ENCODE peak calls at places on chromosomes 13 and 19, in eight cellular contexts. Y is fibroblast of lung, F is aorta, W is ascending aorta, K is heart right ventricle, H is GM12865, S is foreskin fibroblast, T is thyroid gland. G is an unnamed sample.

GRCh38 chr13:104809483-104809882 is 1726.0 kb downstream of the EFNB2 start:
- DNase-seq in Y (peak), F (no peak), W (no peak), K (no peak), H (no peak), S (no peak), T (no peak), G (no peak)

GRCh38 chr19:32859591-32859990 is 10.0 kb downstream of the SLC7A9 start:
- DNase-seq in Y (no peak), F (no peak), W (no peak), K (no peak), H (no peak), S (no peak), T (no peak), G (no peak)

GRCh38 chr19:21586341-21587116 is 81.1 kb downstream of the ZNF429 start:
- DNase-seq in Y (no peak), F (no peak), W (no peak), K (no peak), H (no peak), S (no peak), T (peak), G (no peak)

GRCh38 chr19:15640294-15640903 is at the start of gene CYP4F3:
- DNase-seq in Y (no peak), F (peak), W (no peak), K (peak), H (no peak), S (no peak), T (peak), G (no peak)

GRCh38 chr13:113098163-113098732 is 7.3 kb upstream of the F7 start:
- DNase-seq in Y (peak), F (no peak), W (no peak), K (no peak), H (no peak), S (peak), T (no peak), G (peak)

GRCh38 chr13:112702341-112702982 is 12.6 kb downstream of the ATP11A start:
- DNase-seq in Y (no peak), F (no peak), W (peak), K (no peak), H (no peak), S (no peak), T (no peak), G (no peak)

GRCh38 chr13:23695711-23696512 is 125.7 kb downstream of the TNFRSF19 start:
- DNase-seq in Y (no peak), F (peak), W (no peak), K (peak), H (peak), S (no peak), T (peak), G (no peak)

GRCh38 chr19:14149509-14149994 is 13.2 kb upstream of the ASF1B start:
- DNase-seq in Y (peak), F (peak), W (peak), K (peak), H (peak), S (no peak), T (peak), G (no peak)

DNA sequence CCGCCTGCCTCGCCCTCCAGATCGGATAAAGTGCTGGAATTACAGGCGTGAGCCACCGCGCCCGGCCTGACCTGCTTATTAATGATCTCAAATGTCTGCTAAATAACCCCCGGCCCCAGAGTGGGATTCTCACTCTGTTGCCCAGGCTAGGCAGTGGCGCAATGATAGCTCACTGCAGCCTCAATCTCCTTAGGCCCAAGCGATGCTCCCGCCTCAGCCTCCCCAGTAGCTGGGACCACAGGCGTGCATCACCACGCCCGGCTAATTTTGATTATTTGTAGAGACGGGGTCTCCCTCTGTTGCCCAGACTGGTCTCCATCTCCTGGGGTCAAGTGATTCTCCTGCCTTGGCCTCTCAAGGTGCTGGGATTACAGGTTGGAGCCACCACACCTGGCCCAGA is 626 bp upstream of the ATP5F1D start:
- DNase-seq in Y (no peak), F (no peak), W (no peak), K (no peak), H (no peak), S (no peak), T (no peak), G (no peak)
- H3K4me3 ChIP-seq in Y (no peak), F (no peak), W (peak), K (peak), H (peak), S (peak), T (no peak), G (peak)

GRCh38 chr19:2288743-2289713 is 7.1 kb upstream of the PEAK3 start:
- DNase-seq in Y (no peak), F (no peak), W (no peak), K (no peak), H (no peak), S (no peak), T (no peak), G (no peak)
- H3K4me3 ChIP-seq in Y (no peak), F (no peak), W (no peak), K (no peak), H (peak), S (no peak), T (no peak), G (no peak)

GRCh38 chr19:29662278-29662603 is 3.0 kb upstream of the PLEKHF1 start:
- DNase-seq in Y (no peak), F (no peak), W (no peak), K (no peak), H (no peak), S (no peak), T (no peak), G (no peak)
- H3K4me3 ChIP-seq in Y (peak), F (no peak), W (no peak), K (peak), H (no peak), S (peak), T (no peak), G (no peak)

DNA sequence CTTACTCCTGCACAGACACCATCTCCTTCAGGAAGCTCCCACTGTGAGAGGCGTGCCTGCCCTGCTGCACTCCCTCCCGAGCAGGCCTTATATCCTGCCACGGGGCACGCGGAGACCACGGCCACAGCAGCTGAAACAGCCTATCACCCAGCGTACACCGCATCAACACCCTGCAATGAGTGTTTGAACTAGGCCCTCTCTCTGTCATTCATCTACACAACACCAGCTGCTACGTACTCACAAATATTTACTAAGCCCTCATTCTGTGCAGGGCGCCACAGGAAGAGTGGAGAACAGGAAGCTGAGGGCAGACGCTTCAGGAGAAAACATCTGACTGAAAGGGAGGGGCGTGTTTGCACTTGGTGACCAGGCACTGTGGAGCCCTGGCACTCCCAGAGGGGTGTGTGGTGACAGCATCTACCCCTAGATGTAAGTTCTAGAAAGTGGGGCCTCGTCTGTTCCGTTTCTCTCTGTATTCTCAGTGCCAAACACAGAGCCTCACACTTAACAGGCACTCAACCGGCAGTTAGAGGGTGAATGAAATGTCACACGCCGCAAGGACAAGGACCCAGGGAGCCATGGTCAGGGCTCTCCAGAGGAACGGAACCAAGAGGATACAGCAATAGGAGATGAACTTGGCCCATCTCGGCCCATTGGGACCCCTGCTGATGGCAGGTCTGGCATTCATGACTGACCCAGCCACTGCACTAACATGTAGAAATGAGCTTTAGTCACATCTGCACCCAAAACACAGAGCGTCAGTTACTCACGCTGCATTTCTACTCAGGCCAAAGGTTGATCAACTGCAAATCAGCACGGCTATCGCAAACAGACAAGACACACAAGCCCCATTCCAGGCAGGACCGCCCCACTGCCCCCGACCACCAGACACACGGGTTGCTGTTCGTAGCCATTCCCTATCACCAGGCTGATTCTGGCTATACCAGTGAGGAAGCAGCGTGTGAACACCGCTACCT is 15.7 kb downstream of the RANBP3 start:
- DNase-seq in Y (peak), F (peak), W (no peak), K (no peak), H (no peak), S (no peak), T (peak), G (no peak)
- H3K4me3 ChIP-seq in Y (no peak), F (no peak), W (no peak), K (peak), H (no peak), S (no peak), T (no peak), G (no peak)

DNA sequence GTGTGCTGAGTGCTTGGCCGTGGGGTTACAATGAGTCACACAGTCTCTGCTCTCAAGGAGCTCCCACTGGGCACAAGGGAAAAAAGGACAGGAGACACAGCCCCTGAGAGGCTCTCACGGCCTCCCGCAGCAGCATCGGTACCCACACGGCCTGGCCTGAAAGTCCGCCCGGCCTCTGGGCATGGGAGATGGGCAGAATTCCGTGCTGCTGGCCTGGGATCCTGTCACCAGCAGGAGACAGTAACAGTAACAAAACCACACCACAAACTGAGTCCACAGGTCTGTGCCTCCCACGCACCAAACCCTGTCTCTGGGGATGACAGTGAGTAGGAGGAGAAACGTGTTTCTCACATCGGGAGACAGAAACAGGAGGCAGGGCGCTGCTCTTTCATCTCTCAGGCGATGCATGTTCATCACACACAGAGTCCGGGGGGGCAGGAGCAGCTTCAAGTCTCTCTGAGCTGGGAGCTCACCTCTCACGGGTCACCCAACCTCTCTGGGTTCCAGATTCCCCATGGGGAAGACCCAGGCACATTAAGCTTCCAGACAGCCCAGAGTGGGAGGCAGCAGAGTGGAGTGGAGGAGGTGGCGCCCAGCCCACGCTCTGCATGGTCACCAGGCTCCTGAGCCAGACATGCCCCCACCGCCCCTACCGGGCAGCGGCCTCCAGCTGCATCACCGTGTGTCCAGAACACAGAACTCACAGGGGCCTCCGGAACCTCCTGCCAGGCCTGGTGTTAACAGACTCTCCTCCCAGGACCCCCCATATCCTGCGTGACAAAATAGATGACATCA is 124.7 kb upstream of the VSTM2B start:
- DNase-seq in Y (no peak), F (no peak), W (no peak), K (no peak), H (peak), S (no peak), T (no peak), G (no peak)
- H3K4me3 ChIP-seq in Y (no peak), F (no peak), W (no peak), K (no peak), H (no peak), S (no peak), T (no peak), G (no peak)

GRCh38 chr13:68588623-68589022 is 1358.5 kb upstream of the PCDH9 start:
- DNase-seq in Y (no peak), F (no peak), W (no peak), K (no peak), H (peak), S (no peak), T (no peak), G (no peak)

GRCh38 chr13:68584776-68585175 is 1354.6 kb upstream of the PCDH9 start:
- DNase-seq in Y (no peak), F (no peak), W (no peak), K (no peak), H (no peak), S (no peak), T (no peak), G (no peak)
- H3K4me3 ChIP-seq in Y (no peak), F (no peak), W (no peak), K (no peak), H (no peak), S (no peak), T (no peak), G (no peak)

DNA sequence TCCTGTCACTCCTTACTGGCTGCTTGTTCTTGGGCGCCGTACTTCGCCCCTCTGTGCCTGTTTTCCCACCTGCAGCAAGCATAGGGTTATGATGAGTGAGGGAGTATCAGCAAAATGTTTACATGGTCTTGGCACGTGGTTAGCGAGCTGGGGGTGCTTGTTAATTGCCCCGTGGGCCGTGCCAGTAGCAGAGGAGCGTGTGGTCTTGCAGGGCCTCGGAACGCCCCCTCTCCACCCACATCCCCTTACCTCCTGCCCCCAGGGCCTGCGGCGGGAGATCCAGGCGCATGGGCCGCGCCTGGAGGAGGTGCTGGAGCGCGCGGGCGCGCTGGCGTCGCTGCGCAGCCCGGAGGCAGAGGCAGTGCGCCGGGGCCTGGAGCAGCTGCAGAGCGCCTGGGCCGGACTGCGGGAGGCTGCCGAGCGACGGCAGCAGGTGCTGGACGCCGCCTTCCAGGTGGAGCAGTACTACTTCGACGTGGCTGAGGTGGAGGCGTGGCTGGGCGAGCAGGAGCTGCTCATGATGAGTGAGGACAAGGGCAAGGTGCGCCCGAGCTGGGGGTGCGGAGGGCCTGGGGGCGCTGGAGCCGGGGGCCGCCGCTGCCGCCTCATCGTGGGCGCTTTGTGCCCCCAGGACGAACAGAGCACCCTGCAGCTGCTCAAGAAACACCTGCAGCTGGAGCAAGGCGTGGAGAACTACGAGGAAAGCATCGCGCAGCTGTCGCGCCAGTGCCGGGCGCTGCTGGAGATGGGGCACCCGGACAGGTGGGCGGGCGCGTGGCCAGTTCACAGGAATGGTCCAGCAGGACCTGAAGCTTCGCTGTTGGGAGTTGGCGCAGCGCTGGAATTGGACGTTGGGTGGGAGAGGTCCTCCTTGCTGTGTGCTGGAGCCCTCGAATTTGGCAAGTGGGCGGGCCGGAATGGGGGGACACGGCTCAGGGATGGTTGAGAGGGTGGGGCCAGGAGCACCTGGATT is 22.5 kb upstream of the SHKBP1 start:
- DNase-seq in Y (no peak), F (no peak), W (no peak), K (no peak), H (no peak), S (no peak), T (no peak), G (no peak)
- H3K4me3 ChIP-seq in Y (no peak), F (no peak), W (no peak), K (no peak), H (no peak), S (no peak), T (no peak), G (no peak)

DNA sequence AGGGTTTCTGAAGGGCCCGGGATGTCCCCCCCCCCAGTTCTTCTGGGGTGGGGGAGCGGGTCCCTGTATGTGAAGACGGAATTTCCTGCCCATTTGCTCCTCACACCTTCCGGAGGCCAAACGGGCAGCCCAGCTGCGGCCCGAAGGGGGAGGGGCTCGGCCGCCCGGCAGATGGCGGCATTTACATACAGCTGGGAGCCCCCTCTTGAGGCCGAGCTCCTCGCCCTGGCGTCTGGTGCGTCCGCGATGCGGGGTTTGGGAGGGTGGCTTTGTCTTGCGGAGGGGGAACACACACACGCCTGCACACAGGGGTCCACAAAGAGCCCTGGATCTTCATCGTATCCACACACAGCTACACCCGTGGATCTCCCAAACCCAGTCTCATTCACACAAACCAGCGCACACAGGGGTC is 891 bp upstream of the DLL3 start:
- DNase-seq in Y (peak), F (peak), W (no peak), K (no peak), H (peak), S (no peak), T (peak), G (no peak)
- H3K4me3 ChIP-seq in Y (no peak), F (no peak), W (no peak), K (no peak), H (no peak), S (peak), T (no peak), G (peak)

DNA sequence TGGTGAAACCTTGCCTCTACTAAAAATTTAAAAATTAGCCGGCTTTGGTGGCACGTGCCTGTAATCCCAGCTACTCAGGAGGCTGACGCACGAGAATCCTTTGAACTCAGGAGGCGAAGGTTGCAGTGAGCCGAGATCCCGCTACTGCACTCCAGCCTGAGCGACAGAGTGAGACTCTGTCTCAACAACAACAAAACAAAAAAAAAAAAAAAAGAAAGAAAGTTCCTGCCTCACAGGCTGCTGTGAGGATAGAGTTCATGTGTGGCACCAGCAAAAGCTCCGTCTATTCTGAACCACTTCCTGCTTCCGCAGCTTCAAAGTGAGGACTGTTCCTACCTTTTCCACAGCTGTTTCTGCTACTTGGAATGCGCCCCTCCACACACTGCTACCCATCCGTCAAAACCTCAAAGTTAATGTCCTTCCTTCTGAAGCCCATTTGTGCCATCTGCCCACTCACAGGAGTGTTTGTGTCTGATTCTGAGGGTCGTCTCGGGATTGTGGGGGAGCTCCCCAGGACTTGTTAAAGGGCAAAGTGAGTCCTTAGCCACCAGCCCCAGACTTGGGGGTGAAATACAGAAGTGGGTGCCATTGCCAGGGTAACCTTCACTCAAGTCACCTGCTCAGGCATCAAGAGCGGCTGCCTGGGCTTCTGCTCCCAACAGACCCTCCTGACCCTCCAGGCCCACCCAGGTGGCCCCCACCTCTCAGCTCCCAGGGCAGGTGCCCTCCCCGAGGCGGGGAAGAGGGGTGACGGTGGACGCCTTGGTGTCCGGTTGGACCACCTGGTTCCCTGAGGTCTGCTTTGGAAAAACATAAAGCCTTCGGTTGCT is 2.9 kb downstream of the MFSD12 start:
- DNase-seq in Y (no peak), F (no peak), W (no peak), K (no peak), H (peak), S (no peak), T (no peak), G (no peak)
- H3K4me3 ChIP-seq in Y (no peak), F (no peak), W (no peak), K (no peak), H (peak), S (no peak), T (no peak), G (no peak)

GRCh38 chr13:80000679-80001509 is 340.0 kb downstream of the SPRY2 start:
- DNase-seq in Y (peak), F (no peak), W (no peak), K (no peak), H (no peak), S (no peak), T (no peak), G (no peak)

GRCh38 chr13:79999601-80000000 is 341.3 kb downstream of the SPRY2 start:
- DNase-seq in Y (no peak), F (no peak), W (no peak), K (no peak), H (no peak), S (no peak), T (no peak), G (no peak)

GRCh38 chr13:79995334-79995733 is 345.6 kb downstream of the SPRY2 start:
- DNase-seq in Y (peak), F (no peak), W (no peak), K (no peak), H (no peak), S (peak), T (no peak), G (peak)

GRCh38 chr13:79998386-79998785 is 342.5 kb downstream of the SPRY2 start:
- DNase-seq in Y (no peak), F (no peak), W (no peak), K (peak), H (no peak), S (no peak), T (no peak), G (no peak)

DNA sequence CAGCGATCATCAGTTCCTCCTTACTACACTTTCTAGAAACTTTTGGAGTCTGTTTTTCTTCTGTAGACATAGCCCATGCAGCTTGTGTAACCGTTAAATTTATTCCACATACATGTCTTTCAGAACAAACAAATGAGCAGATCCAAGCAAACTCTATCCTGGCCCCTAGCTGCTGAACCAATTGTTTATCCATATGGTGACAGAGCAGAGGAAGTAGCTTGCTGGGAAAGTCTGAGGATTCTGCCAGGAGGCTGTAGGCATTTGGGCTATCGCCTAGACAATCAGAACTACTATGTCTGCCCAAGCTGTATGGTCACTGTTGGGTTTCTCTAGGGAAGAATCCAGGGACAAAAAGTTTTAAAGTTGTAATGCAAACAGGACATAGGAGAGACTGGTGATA is 343.7 kb downstream of the SPRY2 start:
- DNase-seq in Y (no peak), F (no peak), W (no peak), K (no peak), H (no peak), S (no peak), T (no peak), G (no peak)
- H3K4me3 ChIP-seq in Y (no peak), F (no peak), W (no peak), K (no peak), H (no peak), S (no peak), T (no peak), G (no peak)

G was measured in HFF-Myc.